ENCODE peak calls at places on chromosomes 3 and 15, in eight cellular contexts. D is AG10803, V is GM12878, T is tibial artery, Z is mucosa of descending colon, K is fibroblast of mammary gland, B is heart right ventricle, W is bronchial epithelial cell. R is an unnamed sample.

GRCh38 chr3:105730973-105731372 is 137.8 kb downstream of the CBLB start:
- DNase-seq in D (no peak), V (no peak), T (no peak), Z (no peak), K (peak), B (no peak), W (no peak), R (no peak)

GRCh38 chr3:59769132-59769531 is 719.3 kb upstream of the CFAP20DC start:
- DNase-seq in D (no peak), V (no peak), T (no peak), Z (no peak), K (no peak), B (no peak), W (no peak), R (no peak)

GRCh38 chr15:79994651-79995050 is 23.7 kb upstream of the BCL2A1 start:
- DNase-seq in D (peak), V (no peak), T (no peak), Z (no peak), K (peak), B (no peak), W (peak), R (no peak)

GRCh38 chr3:10917176-10917575 is 75.4 kb upstream of the SLC6A1 start:
- DNase-seq in D (no peak), V (no peak), T (no peak), Z (no peak), K (peak), B (no peak), W (peak), R (no peak)

GRCh38 chr3:131796558-131796957 is 238.3 kb downstream of the CPNE4 start:
- DNase-seq in D (no peak), V (peak), T (no peak), Z (no peak), K (no peak), B (no peak), W (no peak), R (peak)

GRCh38 chr15:27707216-27707710 is 391.9 kb downstream of the OCA2 start:
- DNase-seq in D (no peak), V (no peak), T (no peak), Z (no peak), K (no peak), B (no peak), W (no peak), R (no peak)

GRCh38 chr3:8776406-8776805 is 7.0 kb upstream of the OXTR start:
- DNase-seq in D (peak), V (no peak), T (no peak), Z (no peak), K (peak), B (no peak), W (no peak), R (no peak)

GRCh38 chr3:173249457-173249856 is 108.4 kb upstream of the SPATA16 start:
- DNase-seq in D (no peak), V (no peak), T (no peak), Z (no peak), K (no peak), B (no peak), W (no peak), R (no peak)

GRCh38 chr3:11774296-11774877 is 72.3 kb downstream of the TAMM41 start:
- DNase-seq in D (peak), V (no peak), T (no peak), Z (peak), K (peak), B (no peak), W (peak), R (no peak)

GRCh38 chr3:13229291-13229949 is 156.2 kb upstream of the IQSEC1 start:
- DNase-seq in D (no peak), V (peak), T (no peak), Z (no peak), K (peak), B (no peak), W (peak), R (peak)
- TF ChIP-seq CTCF in D (peak), V (peak), T (no peak), Z (no peak), K (peak), B (no peak), W (peak), R (peak)

DNA sequence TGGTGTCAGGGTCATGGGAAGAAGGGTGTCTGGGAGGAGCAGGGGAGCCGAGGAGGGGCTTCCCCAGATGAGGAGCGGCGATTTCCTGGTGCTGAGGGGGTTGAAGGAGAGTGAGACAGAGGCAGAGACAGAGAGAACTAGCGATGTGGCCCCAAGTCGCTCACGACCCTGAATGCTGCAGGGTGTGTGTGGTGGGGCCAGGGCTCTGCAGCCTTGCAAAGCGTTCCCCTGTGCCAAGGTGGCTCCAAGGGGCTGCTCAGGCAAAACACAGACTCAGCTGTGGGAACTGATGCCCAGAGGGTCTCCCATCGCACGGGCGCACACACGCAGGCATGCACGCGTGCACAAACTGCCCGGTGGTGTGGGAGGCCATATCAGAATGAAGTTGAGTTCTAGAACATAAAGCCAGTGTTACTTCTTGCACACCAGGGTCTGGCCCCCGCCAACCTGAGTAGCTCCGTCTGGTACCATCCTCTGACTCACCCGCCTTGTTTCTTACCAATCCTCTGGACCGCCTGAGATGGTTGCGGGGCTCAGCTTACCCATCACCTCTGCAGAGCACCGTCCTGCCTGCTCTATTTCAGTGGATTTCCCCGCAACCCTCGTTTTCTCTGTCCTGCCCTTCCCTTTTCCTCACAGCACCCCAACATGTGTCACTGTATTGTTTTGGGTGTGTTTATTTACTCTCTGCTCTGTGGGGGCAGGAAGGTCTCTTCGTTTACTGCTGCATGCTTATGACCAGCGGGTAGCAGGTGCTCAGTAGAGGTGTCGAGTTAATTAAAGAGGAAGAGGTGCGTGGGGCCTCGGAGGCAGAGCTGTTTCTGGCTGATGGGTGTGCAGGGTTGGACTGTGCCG is 4.5 kb downstream of the MELTF start:
- DNase-seq in D (no peak), V (no peak), T (peak), Z (no peak), K (no peak), B (no peak), W (no peak), R (peak)
- H3K4me3 ChIP-seq in D (no peak), V (no peak), T (no peak), Z (no peak), K (no peak), B (no peak), W (no peak), R (no peak)

DNA sequence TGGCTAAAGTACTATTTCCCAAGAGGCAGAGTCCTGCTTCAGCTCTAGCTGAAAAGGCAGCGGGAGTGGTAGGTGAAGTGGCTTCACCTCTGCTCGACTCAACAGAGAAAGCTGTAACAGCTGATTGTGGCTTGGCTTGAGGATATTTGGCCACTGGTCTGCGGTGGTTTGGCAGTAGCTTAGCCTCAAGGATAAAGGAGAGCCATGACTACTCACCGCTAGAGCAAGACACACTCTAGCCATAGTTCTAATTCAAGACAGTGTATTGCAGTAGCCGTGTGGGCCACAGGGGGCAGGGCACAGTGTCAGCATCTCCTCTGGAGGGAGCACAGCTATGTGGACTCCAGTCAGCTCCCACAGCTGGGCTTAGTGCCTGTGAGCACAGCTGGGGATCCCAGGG is 23.5 kb downstream of the TPRG1 start:
- DNase-seq in D (no peak), V (no peak), T (no peak), Z (no peak), K (peak), B (no peak), W (no peak), R (peak)
- TF ChIP-seq CTCF in D (no peak), V (peak), T (no peak), Z (no peak), K (peak), B (no peak), W (no peak), R (peak)

GRCh38 chr3:178334239-178334638 is 202.0 kb upstream of the KCNMB2 start:
- DNase-seq in D (no peak), V (no peak), T (no peak), Z (no peak), K (no peak), B (no peak), W (no peak), R (no peak)
- H3K4me3 ChIP-seq in D (no peak), V (no peak), T (no peak), Z (no peak), K (no peak), B (no peak), W (no peak), R (no peak)

GRCh38 chr3:53130179-53131135 is at the start of gene RFT1:
- DNase-seq in D (peak), V (peak), T (peak), Z (peak), K (peak), B (peak), W (peak), R (peak)
- TF ChIP-seq CTCF in D (peak), V (no peak), T (no peak), Z (no peak), K (no peak), B (no peak), W (peak), R (no peak)